ENCODE peak calls at places on chromosomes 3 and 15, in seven cellular contexts. One of them, this sample, is unnamed. For H3K4me1, the result is how much of the 10 kb centered on the place peaks cover.

GRCh38 chr15:99181544-99181943 is 67.8 kb downstream of the TTC23 start:
- DNase-seq in psoas muscle: peak
- DNase-seq in sigmoid colon: peak
- DNase-seq in PC-3: no peak
- DNase-seq in left ventricle myocardium inferior: no peak
- DNase-seq in mammary epithelial cell: no peak
- DNase-seq in mucosa of descending colon: no peak
- DNase-seq in this sample: peak

GRCh38 chr3:41216422-41216821 is 17.1 kb downstream of the CTNNB1 start:
- DNase-seq in psoas muscle: no peak
- DNase-seq in sigmoid colon: no peak
- DNase-seq in PC-3: no peak
- DNase-seq in left ventricle myocardium inferior: no peak
- DNase-seq in mammary epithelial cell: no peak
- DNase-seq in mucosa of descending colon: no peak
- DNase-seq in this sample: no peak

GRCh38 chr3:97917813-97918536 is 54.3 kb downstream of the RIOX2 start:
- DNase-seq in psoas muscle: no peak
- DNase-seq in sigmoid colon: no peak
- DNase-seq in PC-3: no peak
- DNase-seq in left ventricle myocardium inferior: no peak
- DNase-seq in mammary epithelial cell: peak
- DNase-seq in mucosa of descending colon: no peak
- DNase-seq in this sample: no peak

GRCh38 chr3:153734777-153735551 is 386.2 kb upstream of the ARHGEF26 start:
- DNase-seq in psoas muscle: no peak
- DNase-seq in sigmoid colon: no peak
- DNase-seq in PC-3: peak
- DNase-seq in left ventricle myocardium inferior: no peak
- DNase-seq in mammary epithelial cell: peak
- DNase-seq in mucosa of descending colon: no peak
- DNase-seq in this sample: no peak

GRCh38 chr3:136952292-136952691 is 5.5 kb upstream of the IL20RB start:
- DNase-seq in psoas muscle: no peak
- DNase-seq in sigmoid colon: no peak
- DNase-seq in PC-3: no peak
- DNase-seq in left ventricle myocardium inferior: no peak
- DNase-seq in mammary epithelial cell: peak
- DNase-seq in mucosa of descending colon: no peak
- DNase-seq in this sample: no peak

GRCh38 chr3:110815008-110815583 is 256.5 kb upstream of the NECTIN3 start:
- DNase-seq in psoas muscle: no peak
- DNase-seq in sigmoid colon: no peak
- DNase-seq in PC-3: peak
- DNase-seq in left ventricle myocardium inferior: no peak
- DNase-seq in mammary epithelial cell: peak
- DNase-seq in mucosa of descending colon: no peak
- DNase-seq in this sample: no peak

GRCh38 chr15:76398702-76399101 is 62.1 kb downstream of the ISL2 start:
- DNase-seq in psoas muscle: no peak
- DNase-seq in sigmoid colon: no peak
- DNase-seq in PC-3: no peak
- DNase-seq in left ventricle myocardium inferior: no peak
- DNase-seq in mammary epithelial cell: no peak
- DNase-seq in mucosa of descending colon: no peak
- DNase-seq in this sample: no peak

GRCh38 chr15:63928185-63928852 is 94.6 kb upstream of the HERC1 start:
- DNase-seq in psoas muscle: no peak
- DNase-seq in sigmoid colon: no peak
- DNase-seq in PC-3: no peak
- DNase-seq in left ventricle myocardium inferior: no peak
- DNase-seq in mammary epithelial cell: no peak
- DNase-seq in mucosa of descending colon: no peak
- DNase-seq in this sample: no peak

GRCh38 chr3:172751188-172751571 is 654 bp downstream of the ECT2 start:
- DNase-seq in psoas muscle: no peak
- DNase-seq in sigmoid colon: no peak
- DNase-seq in PC-3: peak
- DNase-seq in left ventricle myocardium inferior: no peak
- DNase-seq in mammary epithelial cell: peak
- DNase-seq in mucosa of descending colon: no peak
- DNase-seq in this sample: no peak

GRCh38 chr3:194396897-194397756 is 1.9 kb downstream of the GP5 start:
- DNase-seq in psoas muscle: no peak
- DNase-seq in sigmoid colon: no peak
- DNase-seq in PC-3: no peak
- DNase-seq in left ventricle myocardium inferior: no peak
- DNase-seq in mammary epithelial cell: no peak
- DNase-seq in mucosa of descending colon: peak
- DNase-seq in this sample: no peak

DNA sequence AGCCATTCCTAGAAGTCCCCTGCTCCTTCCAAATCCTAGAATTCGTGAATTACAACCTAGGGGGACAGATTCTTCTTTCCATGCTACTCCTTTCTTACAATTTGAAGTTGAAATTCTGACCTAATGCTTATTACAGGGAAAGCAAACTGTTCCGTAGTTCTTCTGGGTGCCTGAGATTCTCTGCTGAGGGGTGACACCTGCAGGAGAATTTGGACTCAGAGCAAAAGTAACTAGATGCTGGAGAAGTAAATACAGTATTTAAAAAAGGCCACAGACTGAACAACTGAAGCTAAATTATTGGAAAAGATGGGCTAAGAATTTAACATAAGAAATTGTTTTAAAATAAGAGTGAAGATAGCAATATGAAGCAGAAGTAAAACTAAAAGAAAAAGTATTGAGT is 37.9 kb downstream of the ACAD9 start:
- DNase-seq in psoas muscle: no peak
- DNase-seq in sigmoid colon: no peak
- DNase-seq in PC-3: no peak
- DNase-seq in left ventricle myocardium inferior: no peak
- DNase-seq in mammary epithelial cell: no peak
- DNase-seq in mucosa of descending colon: no peak
- DNase-seq in this sample: no peak
- TF ChIP-seq CTCF in psoas muscle: no peak
- TF ChIP-seq CTCF in sigmoid colon: no peak
- TF ChIP-seq CTCF in PC-3: no peak
- TF ChIP-seq CTCF in left ventricle myocardium inferior: peak
- TF ChIP-seq CTCF in mammary epithelial cell: no peak
- TF ChIP-seq CTCF in mucosa of descending colon: no peak
- TF ChIP-seq CTCF in this sample: peak

GRCh38 chr15:90232941-90233700 is 620 bp downstream of the CIB1 start:
- DNase-seq in psoas muscle: peak
- DNase-seq in sigmoid colon: peak
- DNase-seq in PC-3: peak
- DNase-seq in left ventricle myocardium inferior: peak
- DNase-seq in mammary epithelial cell: peak
- DNase-seq in mucosa of descending colon: peak
- DNase-seq in this sample: peak
- H3K4me1 ChIP-seq in psoas muscle: under half
- H3K4me1 ChIP-seq in sigmoid colon: half or more
- H3K4me1 ChIP-seq in PC-3: under half
- H3K4me1 ChIP-seq in left ventricle myocardium inferior: half or more
- H3K4me1 ChIP-seq in mammary epithelial cell: under half
- H3K4me1 ChIP-seq in mucosa of descending colon: under half
- H3K4me1 ChIP-seq in this sample: under half

DNA sequence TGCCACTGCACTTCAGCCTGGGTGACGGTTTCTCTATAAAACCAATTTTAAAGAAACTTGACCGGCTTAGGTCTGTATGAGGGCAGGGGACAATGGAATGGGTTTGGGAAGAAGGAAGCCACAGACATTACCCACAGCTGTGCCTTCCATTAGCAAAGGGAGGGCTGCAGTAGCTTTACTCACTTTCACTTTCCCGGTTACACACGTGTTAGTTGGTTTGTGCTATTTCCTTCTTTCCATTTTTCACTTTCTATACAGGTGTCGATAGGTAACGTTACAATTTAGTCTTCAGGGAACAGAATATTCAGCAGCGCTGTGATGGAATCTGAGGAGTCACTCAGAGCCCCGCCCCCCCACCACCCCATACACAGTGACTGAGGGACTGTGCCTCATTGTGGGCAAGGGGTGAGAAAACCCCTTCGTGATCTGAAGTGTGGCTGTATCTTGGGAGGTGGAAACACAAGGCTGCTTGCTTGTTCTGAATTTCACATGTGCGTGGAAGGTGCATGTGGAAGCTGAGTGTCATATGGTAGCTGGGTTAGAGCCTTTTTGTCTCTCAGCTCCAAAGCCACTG is 44.8 kb upstream of the RPL32 start:
- DNase-seq in psoas muscle: peak
- DNase-seq in sigmoid colon: no peak
- DNase-seq in PC-3: no peak
- DNase-seq in left ventricle myocardium inferior: no peak
- DNase-seq in mammary epithelial cell: no peak
- DNase-seq in mucosa of descending colon: no peak
- DNase-seq in this sample: no peak
- H3K4me3 ChIP-seq in psoas muscle: peak
- H3K4me3 ChIP-seq in sigmoid colon: no peak
- H3K4me3 ChIP-seq in PC-3: no peak
- H3K4me3 ChIP-seq in left ventricle myocardium inferior: no peak
- H3K4me3 ChIP-seq in mammary epithelial cell: no peak
- H3K4me3 ChIP-seq in mucosa of descending colon: no peak
- H3K4me3 ChIP-seq in this sample: no peak

GRCh38 chr3:15470261-15470660 is 42.9 kb downstream of the EAF1 start:
- DNase-seq in psoas muscle: no peak
- DNase-seq in sigmoid colon: no peak
- DNase-seq in PC-3: peak
- DNase-seq in left ventricle myocardium inferior: no peak
- DNase-seq in mammary epithelial cell: no peak
- DNase-seq in mucosa of descending colon: no peak
- DNase-seq in this sample: no peak
- TF ChIP-seq CTCF in psoas muscle: no peak
- TF ChIP-seq CTCF in sigmoid colon: no peak
- TF ChIP-seq CTCF in PC-3: peak
- TF ChIP-seq CTCF in left ventricle myocardium inferior: no peak
- TF ChIP-seq CTCF in mammary epithelial cell: no peak
- TF ChIP-seq CTCF in mucosa of descending colon: no peak
- TF ChIP-seq CTCF in this sample: no peak

GRCh38 chr15:67809441-67809840 is 15.9 kb upstream of the SKOR1 start:
- DNase-seq in psoas muscle: no peak
- DNase-seq in sigmoid colon: peak
- DNase-seq in PC-3: no peak
- DNase-seq in left ventricle myocardium inferior: no peak
- DNase-seq in mammary epithelial cell: no peak
- DNase-seq in mucosa of descending colon: no peak
- DNase-seq in this sample: no peak

GRCh38 chr15:67807141-67807540 is 18.2 kb upstream of the SKOR1 start:
- DNase-seq in psoas muscle: no peak
- DNase-seq in sigmoid colon: peak
- DNase-seq in PC-3: no peak
- DNase-seq in left ventricle myocardium inferior: no peak
- DNase-seq in mammary epithelial cell: no peak
- DNase-seq in mucosa of descending colon: no peak
- DNase-seq in this sample: no peak

GRCh38 chr15:67808821-67809220 is 16.5 kb upstream of the SKOR1 start:
- DNase-seq in psoas muscle: no peak
- DNase-seq in sigmoid colon: peak
- DNase-seq in PC-3: no peak
- DNase-seq in left ventricle myocardium inferior: no peak
- DNase-seq in mammary epithelial cell: no peak
- DNase-seq in mucosa of descending colon: no peak
- DNase-seq in this sample: no peak

GRCh38 chr15:67806539-67806935 is 18.8 kb upstream of the SKOR1 start:
- DNase-seq in psoas muscle: no peak
- DNase-seq in sigmoid colon: peak
- DNase-seq in PC-3: no peak
- DNase-seq in left ventricle myocardium inferior: no peak
- DNase-seq in mammary epithelial cell: no peak
- DNase-seq in mucosa of descending colon: no peak
- DNase-seq in this sample: no peak

GRCh38 chr15:67807836-67808235 is 17.5 kb upstream of the SKOR1 start:
- DNase-seq in psoas muscle: no peak
- DNase-seq in sigmoid colon: peak
- DNase-seq in PC-3: no peak
- DNase-seq in left ventricle myocardium inferior: no peak
- DNase-seq in mammary epithelial cell: no peak
- DNase-seq in mucosa of descending colon: no peak
- DNase-seq in this sample: no peak
- H3K4me1 ChIP-seq in psoas muscle: under half
- H3K4me1 ChIP-seq in sigmoid colon: under half
- H3K4me1 ChIP-seq in PC-3: under half
- H3K4me1 ChIP-seq in left ventricle myocardium inferior: under half
- H3K4me1 ChIP-seq in mammary epithelial cell: under half
- H3K4me1 ChIP-seq in mucosa of descending colon: under half
- H3K4me1 ChIP-seq in this sample: under half

DNA sequence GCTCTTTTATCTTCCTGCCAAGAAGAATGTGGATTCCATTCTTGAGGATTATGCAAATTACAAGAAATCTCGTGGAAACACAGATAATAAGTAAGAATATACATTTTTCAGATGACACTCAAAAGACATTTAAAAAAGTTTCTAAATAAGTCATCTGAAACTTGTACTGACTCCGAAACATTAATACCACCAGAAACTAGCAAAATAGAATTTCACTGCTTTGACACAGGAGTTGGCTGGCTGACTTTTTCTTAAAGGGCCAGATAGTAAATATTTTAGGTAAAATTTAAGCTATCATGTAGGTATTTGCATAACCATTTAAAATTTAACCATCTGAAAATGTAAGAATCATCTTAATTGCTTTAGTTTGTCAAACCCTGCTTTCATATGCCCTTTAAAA is 20.8 kb downstream of the MORF4L1 start:
- DNase-seq in psoas muscle: no peak
- DNase-seq in sigmoid colon: no peak
- DNase-seq in PC-3: no peak
- DNase-seq in left ventricle myocardium inferior: no peak
- DNase-seq in mammary epithelial cell: no peak
- DNase-seq in mucosa of descending colon: no peak
- DNase-seq in this sample: no peak
- H3K4me3 ChIP-seq in psoas muscle: no peak
- H3K4me3 ChIP-seq in sigmoid colon: no peak
- H3K4me3 ChIP-seq in PC-3: no peak
- H3K4me3 ChIP-seq in left ventricle myocardium inferior: no peak
- H3K4me3 ChIP-seq in mammary epithelial cell: no peak
- H3K4me3 ChIP-seq in mucosa of descending colon: no peak
- H3K4me3 ChIP-seq in this sample: no peak

DNA sequence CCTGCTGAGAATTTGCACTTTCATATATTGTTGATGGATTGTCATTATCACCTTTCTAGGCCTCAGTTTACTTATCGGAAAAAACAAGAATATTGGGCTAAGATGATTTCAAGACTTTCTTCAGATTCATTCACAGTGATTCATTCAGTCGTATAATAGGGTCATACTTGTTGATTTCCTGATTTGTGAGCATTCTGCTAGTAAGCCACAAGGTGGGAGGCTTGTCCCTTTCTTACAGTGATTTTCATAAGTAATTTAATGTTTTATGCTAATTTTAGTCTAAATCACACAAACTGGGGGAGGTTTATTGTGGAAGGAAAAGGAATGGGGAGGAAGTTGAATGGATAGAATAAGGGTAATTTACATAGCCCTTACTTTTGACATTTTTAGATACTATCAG is 126.8 kb upstream of the GOLGA6L4 start:
- DNase-seq in psoas muscle: no peak
- DNase-seq in sigmoid colon: no peak
- DNase-seq in PC-3: peak
- DNase-seq in left ventricle myocardium inferior: no peak
- DNase-seq in mammary epithelial cell: no peak
- DNase-seq in mucosa of descending colon: no peak
- DNase-seq in this sample: no peak
- TF ChIP-seq CTCF in psoas muscle: no peak
- TF ChIP-seq CTCF in sigmoid colon: peak
- TF ChIP-seq CTCF in PC-3: peak
- TF ChIP-seq CTCF in left ventricle myocardium inferior: no peak
- TF ChIP-seq CTCF in mammary epithelial cell: no peak
- TF ChIP-seq CTCF in mucosa of descending colon: no peak
- TF ChIP-seq CTCF in this sample: no peak

This sample was measured in heart right ventricle.